ENCODE peak calls at places on chromosomes 7 and 10, in seven cellular contexts. One of them, this sample, is unnamed.

GRCh38 chr10:117942261-117942660 is 104.5 kb downstream of the RAB11FIP2 start:
- DNase-seq in activated naive CD8-positive, alpha-beta T cell treated with anti-CD3 and anti-CD28 coated beads for 36 hours: no peak
- DNase-seq in activated CD4-positive, CD25-positive, alpha-beta regulatory T cell: no peak
- DNase-seq in T-cell: no peak
- DNase-seq in activated CD4-positive, alpha-beta T cell treated with anti-CD3 and anti-CD28 coated beads for 4 hours: no peak
- DNase-seq in germinal center: no peak
- DNase-seq in bronchial epithelial cell: peak
- DNase-seq in this sample: no peak

GRCh38 chr10:15168296-15168780 is at the start of gene NMT2:
- DNase-seq in activated naive CD8-positive, alpha-beta T cell treated with anti-CD3 and anti-CD28 coated beads for 36 hours: peak
- DNase-seq in activated CD4-positive, CD25-positive, alpha-beta regulatory T cell: no peak
- DNase-seq in T-cell: no peak
- DNase-seq in activated CD4-positive, alpha-beta T cell treated with anti-CD3 and anti-CD28 coated beads for 4 hours: no peak
- DNase-seq in germinal center: no peak
- DNase-seq in bronchial epithelial cell: peak
- DNase-seq in this sample: no peak

GRCh38 chr10:58834093-58834674 is 321.5 kb downstream of the BICC1 start:
- DNase-seq in activated naive CD8-positive, alpha-beta T cell treated with anti-CD3 and anti-CD28 coated beads for 36 hours: no peak
- DNase-seq in activated CD4-positive, CD25-positive, alpha-beta regulatory T cell: no peak
- DNase-seq in T-cell: no peak
- DNase-seq in activated CD4-positive, alpha-beta T cell treated with anti-CD3 and anti-CD28 coated beads for 4 hours: no peak
- DNase-seq in germinal center: no peak
- DNase-seq in bronchial epithelial cell: no peak
- DNase-seq in this sample: no peak

GRCh38 chr7:72321637-72322036 is 90.5 kb downstream of the CALN1 start:
- DNase-seq in activated naive CD8-positive, alpha-beta T cell treated with anti-CD3 and anti-CD28 coated beads for 36 hours: no peak
- DNase-seq in activated CD4-positive, CD25-positive, alpha-beta regulatory T cell: no peak
- DNase-seq in T-cell: no peak
- DNase-seq in activated CD4-positive, alpha-beta T cell treated with anti-CD3 and anti-CD28 coated beads for 4 hours: no peak
- DNase-seq in germinal center: no peak
- DNase-seq in bronchial epithelial cell: no peak
- DNase-seq in this sample: no peak

GRCh38 chr7:3992841-3993240 is 689.3 kb upstream of the FOXK1 start:
- DNase-seq in activated naive CD8-positive, alpha-beta T cell treated with anti-CD3 and anti-CD28 coated beads for 36 hours: no peak
- DNase-seq in activated CD4-positive, CD25-positive, alpha-beta regulatory T cell: no peak
- DNase-seq in T-cell: no peak
- DNase-seq in activated CD4-positive, alpha-beta T cell treated with anti-CD3 and anti-CD28 coated beads for 4 hours: no peak
- DNase-seq in germinal center: no peak
- DNase-seq in bronchial epithelial cell: no peak
- DNase-seq in this sample: no peak

GRCh38 chr10:73853196-73853595 is 21.2 kb downstream of the CAMK2G start:
- DNase-seq in activated naive CD8-positive, alpha-beta T cell treated with anti-CD3 and anti-CD28 coated beads for 36 hours: no peak
- DNase-seq in activated CD4-positive, CD25-positive, alpha-beta regulatory T cell: no peak
- DNase-seq in T-cell: no peak
- DNase-seq in activated CD4-positive, alpha-beta T cell treated with anti-CD3 and anti-CD28 coated beads for 4 hours: no peak
- DNase-seq in germinal center: no peak
- DNase-seq in bronchial epithelial cell: no peak
- DNase-seq in this sample: no peak

GRCh38 chr10:102627446-102628293 is 16.6 kb upstream of the TRIM8 start:
- DNase-seq in activated naive CD8-positive, alpha-beta T cell treated with anti-CD3 and anti-CD28 coated beads for 36 hours: no peak
- DNase-seq in activated CD4-positive, CD25-positive, alpha-beta regulatory T cell: no peak
- DNase-seq in T-cell: no peak
- DNase-seq in activated CD4-positive, alpha-beta T cell treated with anti-CD3 and anti-CD28 coated beads for 4 hours: no peak
- DNase-seq in germinal center: no peak
- DNase-seq in bronchial epithelial cell: peak
- DNase-seq in this sample: peak

GRCh38 chr7:43756368-43757072 is 2.0 kb upstream of the BLVRA start:
- DNase-seq in activated naive CD8-positive, alpha-beta T cell treated with anti-CD3 and anti-CD28 coated beads for 36 hours: peak
- DNase-seq in activated CD4-positive, CD25-positive, alpha-beta regulatory T cell: no peak
- DNase-seq in T-cell: no peak
- DNase-seq in activated CD4-positive, alpha-beta T cell treated with anti-CD3 and anti-CD28 coated beads for 4 hours: no peak
- DNase-seq in germinal center: no peak
- DNase-seq in bronchial epithelial cell: peak
- DNase-seq in this sample: no peak

GRCh38 chr10:1256139-1256720 is 200.0 kb downstream of the WDR37 start:
- DNase-seq in activated naive CD8-positive, alpha-beta T cell treated with anti-CD3 and anti-CD28 coated beads for 36 hours: no peak
- DNase-seq in activated CD4-positive, CD25-positive, alpha-beta regulatory T cell: no peak
- DNase-seq in T-cell: no peak
- DNase-seq in activated CD4-positive, alpha-beta T cell treated with anti-CD3 and anti-CD28 coated beads for 4 hours: no peak
- DNase-seq in germinal center: no peak
- DNase-seq in bronchial epithelial cell: no peak
- DNase-seq in this sample: no peak